ENCODE peak calls at places on chromosome 22, in ten cellular contexts. D is stimulated activated CD8-positive, alpha-beta memory T cell treated with anti-CD3 and anti-CD28 coated beads, Interleukin-7, amount 100 ng/mL, for 48 hours; O is right cardiac atrium; A is LHCN-M2; X is CD8-positive, alpha-beta T cell; G is GM04503; B is AG04449; C is body of pancreas; Z is amniotic stem cell; F is NCI-H1092 treated with DMSO at 0.1 percent for 48 hours. S is an unnamed sample.

GRCh38 chr22:19477321-19478085 is 1.5 kb downstream of the UFD1 start:
- DNase-seq in O (no peak), G (no peak), A (peak; percentile 27), C (no peak), F (no peak), Z (no peak), X (no peak), B (no peak), D (no peak), S (no peak)

GRCh38 chr22:37267128-37267587 is 15.2 kb upstream of the CYTH4 start:
- DNase-seq in X (peak; percentile 51), G (no peak), C (no peak), B (no peak), D (no peak), A (no peak), O (peak; percentile 81), F (peak; percentile 16), Z (no peak), S (peak; percentile 51)

GRCh38 chr22:36201630-36202312 is at the start of gene APOL4:
- DNase-seq in Z (no peak), B (no peak), G (no peak), O (peak; percentile 91), C (peak; percentile 53), A (no peak), D (no peak), F (peak; percentile 62), X (no peak), S (no peak)

GRCh38 chr22:43288378-43288777 is 54.8 kb downstream of the SCUBE1 start:
- DNase-seq in F (no peak), C (no peak), G (no peak), Z (no peak), O (no peak), D (no peak), B (no peak), X (no peak), A (no peak), S (no peak)

GRCh38 chr22:19756288-19757128 is 4.1 kb upstream of the TBX1 start:
- DNase-seq in X (peak; percentile 37), O (peak; percentile 78), D (peak; percentile 32), F (peak; percentile 18), B (no peak), Z (no peak), G (no peak), A (no peak), C (peak; percentile 65), S (peak; percentile 49)

GRCh38 chr22:35454416-35455054 is 54.6 kb downstream of the MCM5 start:
- DNase-seq in Z (no peak), B (no peak), F (peak; percentile 18), D (no peak), C (no peak), X (no peak), G (no peak), O (no peak), A (peak; percentile 18), S (peak; percentile 38)

GRCh38 chr22:46361861-46362220 is 26.3 kb downstream of the TRMU start:
- DNase-seq in A (no peak), G (no peak), Z (no peak), B (no peak), C (no peak), F (no peak), O (peak; percentile 36), D (no peak), X (no peak), S (no peak)

GRCh38 chr22:22026157-22026831 is 43.7 kb upstream of the TOP3B start:
- DNase-seq in O (no peak), B (no peak), D (no peak), G (no peak), F (no peak), C (no peak), A (no peak), X (no peak), Z (no peak), S (no peak)

GRCh38 chr22:17631076-17631565 is 2.6 kb upstream of the ATP6V1E1 start:
- DNase-seq in Z (no peak), C (no peak), G (no peak), B (no peak), X (no peak), A (no peak), F (no peak), D (no peak), O (no peak), S (no peak)

GRCh38 chr22:20514658-20515406 is 7.4 kb downstream of the MED15 start:
- DNase-seq in F (no peak), A (peak; percentile 87), X (no peak), D (peak; percentile 20), B (peak; percentile 77), Z (peak; percentile 89), C (no peak), G (peak; percentile 78), O (no peak), S (peak; percentile 22)

GRCh38 chr22:30681840-30682239 is 12.8 kb upstream of the OSBP2 start:
- DNase-seq in X (no peak), O (no peak), Z (no peak), F (no peak), G (no peak), A (no peak), B (no peak), C (no peak), D (no peak), S (no peak)

GRCh38 chr22:27461470-27461869 is 340.1 kb downstream of the MN1 start:
- DNase-seq in G (peak; percentile 98), C (no peak), A (peak; percentile 84), D (no peak), X (no peak), B (peak; percentile 80), O (no peak), F (no peak), Z (peak; percentile 34), S (no peak)

GRCh38 chr22:19525666-19526065 is 1.5 kb upstream of the CLDN5 start:
- DNase-seq in A (no peak), D (no peak), C (no peak), B (no peak), G (no peak), X (no peak), F (no peak), Z (no peak), O (no peak), S (no peak)

GRCh38 chr22:33325232-33326004 is 267.2 kb upstream of the SYN3 start:
- DNase-seq in D (no peak), F (peak; percentile 12), A (no peak), X (no peak), G (no peak), Z (no peak), O (no peak), B (no peak), C (no peak), S (no peak)

GRCh38 chr22:35554297-35554845 is 13.7 kb downstream of the RASD2 start:
- DNase-seq in F (no peak), O (no peak), X (no peak), B (no peak), C (no peak), D (no peak), G (no peak), A (no peak), Z (no peak), S (peak; percentile 80)

GRCh38 chr22:50699754-50700386 is 27.2 kb downstream of the SHANK3 start:
- DNase-seq in Z (no peak), C (no peak), B (no peak), D (no peak), O (peak; percentile 45), G (no peak), X (no peak), A (no peak), F (no peak), S (no peak)

GRCh38 chr22:36405671-36406070 is 17.9 kb upstream of the MYH9 start:
- DNase-seq in D (peak; percentile 57), B (no peak), G (no peak), A (peak; percentile 40), Z (no peak), C (no peak), O (no peak), F (no peak), X (peak; percentile 24), S (peak; percentile 99)

GRCh38 chr22:29951675-29952413 is 68.9 kb downstream of the MTMR3 start:
- DNase-seq in F (no peak), B (no peak), X (no peak), C (no peak), D (no peak), G (no peak), O (no peak), Z (no peak), A (no peak), S (peak; percentile 3)

GRCh38 chr22:44068422-44069191 is 44.5 kb downstream of the PARVB start:
- DNase-seq in X (no peak), F (no peak), B (no peak), G (no peak), A (no peak), D (no peak), C (no peak), O (peak; percentile 76), Z (no peak), S (peak; percentile 61)

GRCh38 chr22:21951931-21952465 is 650 bp downstream of the PPM1F start:
- DNase-seq in Z (no peak), B (no peak), O (peak; percentile 82), A (peak; percentile 65), F (peak; percentile 20), G (no peak), D (no peak), C (peak; percentile 52), X (no peak), S (peak; percentile 63)

GRCh38 chr22:29071261-29072045 is 1.4 kb upstream of the KREMEN1 start:
- DNase-seq in O (peak; percentile 76), B (no peak), C (peak; percentile 50), A (no peak), X (no peak), Z (no peak), F (no peak), G (no peak), D (no peak), S (peak; percentile 61)

GRCh38 chr22:19631899-19632670 is 82.2 kb upstream of the SEPTIN5 start:
- DNase-seq in G (no peak), F (peak; percentile 41), C (no peak), X (no peak), Z (peak; percentile 38), O (no peak), A (peak; percentile 50), D (no peak), B (no peak), S (peak; percentile 77)